ENCODE peak calls at places on chromosomes 4 and X, in five cellular contexts. W is body of pancreas, M is upper lobe of right lung, A is tibial artery, Q is esophagus muscularis mucosa. F is an unnamed sample. For H3K4me1 and H3K36me3, the result is how much of the 10 kb centered on the place peaks cover.

GRCh38 chrX:46130246-46130645 is 415.0 kb downstream of the ZNF674 start:
- DNase-seq in W (no peak), M (no peak), A (no peak), Q (no peak), F (no peak)

GRCh38 chr4:38180456-38180855 is 220.3 kb downstream of the PTTG2 start:
- DNase-seq in W (no peak), M (no peak), A (no peak), Q (no peak), F (no peak)

GRCh38 chrX:24961809-24962208 is 54.0 kb downstream of the ARX start:
- DNase-seq in W (no peak), M (no peak), A (no peak), Q (no peak), F (no peak)

GRCh38 chr4:17241835-17242234 is 270.1 kb downstream of the QDPR start:
- DNase-seq in W (no peak), M (no peak), A (no peak), Q (no peak), F (no peak)

GRCh38 chrX:21656587-21657317 is 1.4 kb downstream of the KLHL34 start:
- DNase-seq in W (no peak), M (no peak), A (no peak), Q (no peak), F (no peak)

GRCh38 chr4:7785017-7785416 is 154.6 kb downstream of the AFAP1 start:
- DNase-seq in W (no peak), M (no peak), A (peak), Q (no peak), F (peak)

GRCh38 chrX:47502591-47503222 is 19.7 kb upstream of the ZNF41 start:
- DNase-seq in W (no peak), M (no peak), A (no peak), Q (no peak), F (no peak)

GRCh38 chrX:38798956-38799355 is 2.3 kb upstream of the MID1IP1 start:
- DNase-seq in W (no peak), M (no peak), A (no peak), Q (no peak), F (no peak)

GRCh38 chr4:187268940-187269339 is 545.3 kb upstream of the FAT1 start:
- DNase-seq in W (no peak), M (no peak), A (no peak), Q (no peak), F (no peak)

GRCh38 chr4:62676962-62677361 is 1476.8 kb downstream of the ADGRL3 start:
- DNase-seq in W (no peak), M (no peak), A (no peak), Q (no peak), F (no peak)

GRCh38 chrX:12421918-12422317 is 283.6 kb downstream of the FRMPD4 start:
- DNase-seq in W (no peak), M (no peak), A (no peak), Q (no peak), F (no peak)

GRCh38 chr4:79241846-79242245 is 84.0 kb downstream of the NAA11 start:
- DNase-seq in W (no peak), M (no peak), A (no peak), Q (no peak), F (no peak)

GRCh38 chrX:16836371-16836770 is 33.8 kb downstream of the RBBP7 start:
- DNase-seq in W (peak), M (no peak), A (no peak), Q (no peak), F (peak)

GRCh38 chr4:143397335-143397734 is 60.7 kb downstream of the GAB1 start:
- DNase-seq in W (no peak), M (no peak), A (no peak), Q (no peak), F (no peak)

DNA sequence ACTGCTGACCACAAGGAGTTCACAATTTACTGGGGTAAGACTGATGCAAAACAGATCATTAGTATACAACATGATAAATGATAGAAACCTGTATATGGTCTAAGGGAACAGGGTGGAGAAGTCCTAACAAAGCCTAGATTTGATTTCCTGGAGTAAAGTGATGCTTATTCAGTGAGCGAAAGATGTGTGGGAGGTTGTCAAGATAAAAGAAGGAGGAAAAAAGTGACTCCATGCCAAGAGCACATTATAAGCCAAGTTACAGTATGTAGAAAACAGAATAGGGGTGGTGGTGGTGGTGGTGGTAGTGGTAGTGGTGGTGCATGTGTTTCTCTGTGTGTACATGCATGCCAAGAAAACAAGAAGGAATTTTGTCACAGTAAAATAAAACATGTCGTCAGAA is 325.2 kb downstream of the MAPK10 start:
- DNase-seq in W (no peak), M (no peak), A (no peak), Q (no peak), F (no peak)
- H3K4me1 ChIP-seq in W (under half), M (under half), A (under half), Q (under half), F (under half)

GRCh38 chr4:22465349-22465748 is 50.5 kb downstream of the ADGRA3 start:
- DNase-seq in W (no peak), M (no peak), A (no peak), Q (no peak), F (no peak)
- H3K36me3 ChIP-seq in W (under half), M (under half), A (under half), Q (under half), F (under half)

DNA sequence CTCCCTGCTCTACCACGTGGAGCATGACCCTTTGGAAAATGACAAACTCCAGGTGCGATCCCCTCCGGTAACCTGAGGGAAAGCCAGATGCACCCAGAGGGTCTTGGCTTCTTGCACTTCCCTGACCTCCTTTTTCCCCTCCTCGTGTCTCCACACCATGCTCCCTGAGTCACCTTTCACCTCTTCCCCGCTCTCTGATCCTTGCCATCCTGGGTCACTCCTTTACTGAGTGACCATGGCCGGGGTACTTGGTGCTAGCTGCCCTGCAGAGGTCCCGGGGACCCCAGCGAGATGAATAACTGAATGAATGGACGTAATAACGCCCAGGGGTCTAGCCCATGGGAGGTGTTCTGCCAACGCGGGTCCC is 401 bp upstream of the ZFP92 start:
- DNase-seq in W (no peak), M (no peak), A (no peak), Q (no peak), F (no peak)
- H3K4me3 ChIP-seq in W (no peak), M (peak), A (peak), Q (peak), F (no peak)

GRCh38 chr4:2846172-2846571 is 2.5 kb downstream of the ADD1 start:
- DNase-seq in W (no peak), M (no peak), A (no peak), Q (no peak), F (no peak)
- H3K4me1 ChIP-seq in W (half or more), M (half or more), A (under half), Q (half or more), F (under half)

GRCh38 chr4:87109945-87110344 is 110.5 kb downstream of the KLHL8 start:
- DNase-seq in W (no peak), M (no peak), A (no peak), Q (no peak), F (no peak)

GRCh38 chr4:87112063-87112462 is 108.4 kb downstream of the KLHL8 start:
- DNase-seq in W (no peak), M (no peak), A (no peak), Q (no peak), F (no peak)

GRCh38 chr4:87105101-87105852 is 115.1 kb downstream of the KLHL8 start:
- DNase-seq in W (no peak), M (no peak), A (no peak), Q (no peak), F (no peak)

GRCh38 chr4:87109121-87109520 is 111.3 kb downstream of the KLHL8 start:
- DNase-seq in W (no peak), M (no peak), A (no peak), Q (no peak), F (peak)

GRCh38 chr4:87108142-87108546 is 112.3 kb downstream of the KLHL8 start:
- DNase-seq in W (peak), M (no peak), A (peak), Q (no peak), F (peak)
- H3K36me3 ChIP-seq in W (under half), M (half or more), A (under half), Q (under half), F (under half)

GRCh38 chr4:123418486-123418931 is 21.9 kb downstream of the SPRY1 start:
- DNase-seq in W (peak), M (no peak), A (no peak), Q (no peak), F (no peak)
- H3K4me3 ChIP-seq in W (no peak), M (no peak), A (no peak), Q (no peak), F (no peak)